ENCODE peak calls at places on chromosomes 16 and 17, in ten cellular contexts. S is thoracic aorta, H is fibroblast of lung, P is neural progenitor cell, D is sigmoid colon, L is heart left ventricle, K is upper lobe of right lung, E is uterus, A is MM.1S, Y is keratinocyte. T is an unnamed sample. For H3K4me1, the result is how much of the 10 kb centered on the place peaks cover.

GRCh38 chr16:5448798-5449197 is 351.2 kb upstream of the EEF2KMT start:
- DNase-seq in L (no peak), H (no peak), P (no peak), D (no peak), Y (no peak), S (no peak), A (no peak), E (no peak), K (no peak), T (no peak)

GRCh38 chr17:52155301-52155700 is 3.2 kb downstream of the CA10 start:
- DNase-seq in L (no peak), Y (no peak), P (no peak), K (no peak), A (no peak), E (no peak), S (no peak), H (no peak), D (no peak), T (no peak)

GRCh38 chr16:85551319-85551978 is 61.7 kb upstream of the GSE1 start:
- DNase-seq in L (peak), S (no peak), A (no peak), D (no peak), H (no peak), P (no peak), K (no peak), Y (no peak), E (no peak), T (peak)

GRCh38 chr16:46629331-46629843 is 8.2 kb upstream of the SHCBP1 start:
- DNase-seq in Y (no peak), S (no peak), A (peak), H (peak), K (no peak), P (peak), L (no peak), E (no peak), D (no peak), T (no peak)

GRCh38 chr17:46738544-46738943 is 79.9 kb downstream of the WNT3 start:
- DNase-seq in K (no peak), H (peak), L (no peak), E (no peak), Y (no peak), S (no peak), A (no peak), P (no peak), D (no peak), T (no peak)

GRCh38 chr16:56657555-56658430 is at the start of gene MT1F:
- DNase-seq in P (peak), Y (peak), L (peak), S (no peak), E (peak), K (peak), D (peak), A (peak), H (peak), T (peak)

GRCh38 chr16:84735846-84736586 is 36.2 kb downstream of the USP10 start:
- DNase-seq in Y (no peak), E (no peak), S (no peak), P (no peak), A (no peak), K (no peak), H (peak), D (no peak), L (peak), T (no peak)

GRCh38 chr16:31177136-31177535 is 2.8 kb upstream of the FUS start:
- DNase-seq in S (no peak), A (no peak), L (no peak), E (no peak), D (no peak), H (peak), Y (no peak), K (peak), P (no peak), T (no peak)

GRCh38 chr16:89289428-89290395 is 72.2 kb downstream of the ZNF778 start:
- DNase-seq in Y (no peak), D (peak), P (peak), A (peak), H (peak), K (peak), E (peak), S (no peak), L (peak), T (peak)

GRCh38 chr16:84478172-84478948 is 26.1 kb downstream of the MEAK7 start:
- DNase-seq in D (no peak), A (no peak), E (no peak), K (peak), Y (no peak), P (no peak), H (peak), S (no peak), L (no peak), T (no peak)

GRCh38 chr17:49776864-49777263 is 11.6 kb upstream of the KAT7 start:
- DNase-seq in P (no peak), H (peak), S (no peak), D (peak), K (no peak), E (peak), L (peak), A (no peak), Y (no peak), T (peak)

GRCh38 chr17:15398291-15398690 is 56.9 kb upstream of the TEKT3 start:
- DNase-seq in H (peak), K (no peak), D (no peak), S (no peak), E (no peak), Y (no peak), A (no peak), P (no peak), L (no peak), T (no peak)

GRCh38 chr16:74455213-74455612 is 33.9 kb upstream of the CLEC18B start:
- DNase-seq in A (no peak), P (no peak), L (no peak), K (no peak), Y (peak), H (peak), D (no peak), E (no peak), S (no peak), T (no peak)

GRCh38 chr17:52157603-52158449 is 688 bp downstream of the CA10 start:
- DNase-seq in A (no peak), L (no peak), D (no peak), Y (no peak), H (no peak), P (peak), K (no peak), S (no peak), E (no peak), T (peak)

GRCh38 chr16:7849891-7850290 is 517.2 kb downstream of the RBFOX1 start:
- DNase-seq in A (no peak), D (no peak), K (no peak), H (no peak), E (no peak), L (no peak), P (no peak), S (no peak), Y (no peak), T (no peak)

GRCh38 chr16:80197790-80198201 is 343.0 kb upstream of the DYNLRB2 start:
- DNase-seq in S (no peak), A (no peak), H (peak), P (no peak), E (no peak), L (no peak), D (no peak), K (no peak), Y (peak), T (no peak)

GRCh38 chr17:1197781-1198490 is 18.2 kb upstream of the ABR start:
- DNase-seq in H (peak), K (peak), Y (no peak), L (peak), A (no peak), E (peak), D (peak), P (no peak), S (no peak), T (peak)
- H3K27ac ChIP-seq in H (no peak), K (peak), Y (no peak), L (peak), A (no peak), E (peak), D (peak), P (no peak), S (peak), T (peak)

DNA sequence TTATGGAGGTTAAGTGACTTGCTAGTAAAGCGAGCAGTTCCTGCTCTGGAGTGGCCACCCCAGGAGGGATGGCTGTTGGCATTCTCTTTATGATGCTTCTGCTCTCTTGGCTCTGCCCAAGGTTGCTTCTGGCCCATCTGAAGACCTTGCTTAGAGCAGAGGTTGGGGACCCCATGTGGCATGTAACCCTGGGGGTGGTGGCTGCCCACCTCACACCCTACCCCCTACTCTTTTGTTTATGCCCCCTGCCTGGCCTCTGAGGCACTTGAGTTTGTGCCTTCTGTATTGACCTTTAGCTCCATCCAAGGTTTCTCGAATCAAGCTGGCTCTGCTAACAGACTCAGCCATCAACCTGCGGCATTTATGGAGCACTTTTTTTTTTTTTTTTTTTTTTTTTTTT is 214.6 kb downstream of the MSI2 start:
- DNase-seq in A (no peak), D (no peak), H (no peak), E (no peak), Y (no peak), L (no peak), P (no peak), S (no peak), K (no peak), T (no peak)
- H3K4me1 ChIP-seq in A (under half), D (under half), H (under half), E (under half), Y (under half), L (under half), P (half or more), S (under half), K (under half), T (under half)

DNA sequence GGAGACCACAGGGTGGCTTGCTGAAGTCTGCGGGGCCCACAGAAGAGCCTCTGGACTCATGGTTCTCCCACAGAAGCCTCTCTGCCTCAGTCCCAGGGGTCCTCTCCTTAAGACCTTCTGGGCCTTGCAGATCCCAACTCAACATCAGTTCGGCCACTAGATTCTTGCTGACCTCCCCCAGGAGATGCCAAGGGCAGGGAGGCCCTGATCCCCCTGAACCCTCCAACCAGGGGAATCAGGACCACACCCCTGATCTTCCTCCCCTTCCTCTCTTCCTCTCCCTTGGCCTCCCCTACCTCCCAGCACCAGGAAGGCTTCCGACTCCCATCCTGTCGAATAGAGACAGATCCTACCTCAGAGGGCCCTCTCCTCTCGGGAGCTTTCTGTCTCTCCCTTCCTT is 53.4 kb downstream of the NOS2 start:
- DNase-seq in P (no peak), E (no peak), Y (no peak), K (no peak), S (no peak), D (no peak), A (no peak), L (no peak), H (no peak), T (no peak)
- H3K27ac ChIP-seq in P (no peak), E (no peak), Y (no peak), K (no peak), S (no peak), D (no peak), A (no peak), L (peak), H (no peak), T (no peak)

GRCh38 chr17:75318211-75318610 is 29.0 kb upstream of the SLC25A19 start:
- DNase-seq in E (no peak), Y (no peak), K (no peak), P (no peak), D (no peak), L (no peak), A (no peak), S (no peak), H (no peak), T (peak)

GRCh38 chr17:75317671-75318070 is 28.4 kb upstream of the SLC25A19 start:
- DNase-seq in Y (no peak), K (no peak), E (no peak), S (no peak), H (no peak), D (no peak), P (peak), L (no peak), A (no peak), T (peak)

GRCh38 chr17:75315541-75316243 is 26.5 kb upstream of the SLC25A19 start:
- DNase-seq in A (no peak), E (no peak), K (no peak), D (no peak), P (no peak), L (no peak), S (no peak), H (peak), Y (no peak), T (no peak)

GRCh38 chr17:75313941-75314550 is 24.8 kb upstream of the SLC25A19 start:
- DNase-seq in E (no peak), A (no peak), H (no peak), S (no peak), K (peak), L (peak), P (no peak), Y (no peak), D (peak), T (peak)

GRCh38 chr17:75316253-75316652 is 27.0 kb upstream of the SLC25A19 start:
- DNase-seq in K (no peak), Y (no peak), D (no peak), S (no peak), H (no peak), A (no peak), P (no peak), E (no peak), L (no peak), T (no peak)
- H3K4me1 ChIP-seq in K (under half), Y (under half), D (under half), S (under half), H (under half), A (under half), P (under half), E (under half), L (under half), T (under half)

DNA sequence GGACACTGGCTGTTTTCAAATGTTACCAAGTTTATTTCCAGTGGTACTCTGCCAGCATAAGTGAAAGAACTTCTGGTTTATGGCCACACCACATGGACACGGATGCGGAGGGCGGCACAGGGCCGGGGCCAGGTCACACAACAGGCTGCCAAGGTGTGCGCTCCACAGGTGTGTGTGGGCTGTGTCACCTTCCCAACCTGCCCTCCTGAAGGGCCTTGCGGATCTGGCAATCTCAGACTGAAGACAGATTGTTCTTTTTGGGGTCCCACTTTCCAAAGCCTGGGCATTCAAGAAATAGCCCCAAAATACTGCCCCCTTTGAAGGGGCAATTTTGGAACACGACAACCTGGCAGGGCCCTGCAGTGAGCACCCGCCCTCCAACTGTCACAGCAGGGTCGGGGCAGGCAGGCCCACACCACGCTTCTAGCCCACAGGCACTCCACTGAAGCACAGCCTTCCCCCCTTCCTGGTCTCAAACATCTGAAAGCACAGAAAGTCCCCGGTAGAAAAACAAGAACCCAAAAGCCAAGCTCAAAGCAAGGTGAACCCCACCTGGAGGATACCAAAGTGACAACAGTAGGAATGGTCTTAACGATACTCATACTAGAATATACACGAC is 3.5 kb downstream of the CSNK1D start:
- DNase-seq in E (no peak), L (no peak), S (no peak), P (no peak), K (peak), H (no peak), A (no peak), D (no peak), Y (no peak), T (no peak)
- H3K27ac ChIP-seq in E (peak), L (no peak), S (no peak), P (no peak), K (peak), H (no peak), A (no peak), D (peak), Y (no peak), T (no peak)

GRCh38 chr16:86581458-86581857 is 3.1 kb downstream of the FOXL1 start:
- DNase-seq in L (no peak), K (no peak), S (no peak), E (no peak), Y (no peak), D (no peak), P (no peak), H (peak), A (no peak), T (no peak)
- H3K4me1 ChIP-seq in L (under half), K (under half), S (under half), E (under half), Y (under half), D (under half), P (under half), H (under half), A (under half), T (under half)

GRCh38 chr16:11511328-11511727 is 75.4 kb downstream of the LITAF start:
- DNase-seq in H (no peak), E (no peak), L (no peak), A (no peak), D (no peak), P (no peak), Y (no peak), K (no peak), S (no peak), T (no peak)

GRCh38 chr16:11511801-11512200 is 74.9 kb downstream of the LITAF start:
- DNase-seq in D (no peak), S (no peak), H (no peak), Y (no peak), K (no peak), L (no peak), E (no peak), A (no peak), P (no peak), T (peak)

GRCh38 chr16:11507350-11507749 is 79.4 kb downstream of the LITAF start:
- DNase-seq in E (no peak), D (no peak), L (no peak), A (no peak), H (no peak), K (no peak), P (no peak), Y (no peak), S (no peak), T (no peak)

GRCh38 chr16:11507991-11508390 is 78.7 kb downstream of the LITAF start:
- DNase-seq in L (no peak), P (no peak), E (no peak), Y (no peak), S (no peak), D (no peak), A (no peak), K (no peak), H (no peak), T (no peak)

GRCh38 chr16:11510178-11510973 is 76.3 kb downstream of the LITAF start:
- DNase-seq in Y (no peak), L (no peak), D (no peak), S (no peak), P (no peak), H (no peak), K (no peak), E (no peak), A (no peak), T (no peak)
- H3K27ac ChIP-seq in Y (no peak), L (no peak), D (no peak), S (no peak), P (no peak), H (no peak), K (no peak), E (no peak), A (no peak), T (no peak)

T was measured in right cardiac atrium.